ENCODE peak calls at places on chromosomes 16 and 17, in six cellular contexts. D is heart left ventricle, M is right atrium auricular region, V is endothelial cell of umbilical vein, E is A673, X is astrocyte. J is an unnamed sample. For H3K9me3, the result is how much of the 10 kb centered on the place peaks cover.

GRCh38 chr17:81371910-81372760 is 23.1 kb upstream of the BAHCC1 start:
- DNase-seq in E (no peak), V (peak), X (peak), D (peak), M (no peak), J (peak)

GRCh38 chr16:27222499-27223225 is 19.3 kb downstream of the KDM8 start:
- DNase-seq in D (peak), V (no peak), E (no peak), X (peak), M (peak), J (no peak)

GRCh38 chr16:72612271-72612670 is 435.7 kb downstream of the ZFHX3 start:
- DNase-seq in M (no peak), E (peak), X (no peak), D (no peak), V (no peak), J (no peak)

GRCh38 chr17:6915620-6916019 is 80.2 kb upstream of the ALOX12 start:
- DNase-seq in X (no peak), D (no peak), E (no peak), M (no peak), V (no peak), J (no peak)

GRCh38 chr16:46830417-46830901 is 521 bp downstream of the C16orf87 start:
- DNase-seq in X (no peak), E (peak), D (no peak), M (no peak), V (no peak), J (peak)

GRCh38 chr17:8670486-8670885 is 40.0 kb upstream of the MYH10 start:
- DNase-seq in E (no peak), V (no peak), D (no peak), M (no peak), X (peak), J (no peak)

GRCh38 chr16:83561876-83562275 is 245.9 kb upstream of the HSBP1 start:
- DNase-seq in X (peak), M (no peak), V (peak), E (peak), D (no peak), J (no peak)

GRCh38 chr17:41307647-41308046 is 1.5 kb downstream of the KRTAP16-1 start:
- DNase-seq in X (peak), V (no peak), D (peak), E (no peak), M (no peak), J (no peak)

GRCh38 chr17:49013311-49014205 is 16.4 kb downstream of the IGF2BP1 start:
- DNase-seq in E (peak), D (no peak), X (no peak), M (peak), V (no peak), J (no peak)

DNA sequence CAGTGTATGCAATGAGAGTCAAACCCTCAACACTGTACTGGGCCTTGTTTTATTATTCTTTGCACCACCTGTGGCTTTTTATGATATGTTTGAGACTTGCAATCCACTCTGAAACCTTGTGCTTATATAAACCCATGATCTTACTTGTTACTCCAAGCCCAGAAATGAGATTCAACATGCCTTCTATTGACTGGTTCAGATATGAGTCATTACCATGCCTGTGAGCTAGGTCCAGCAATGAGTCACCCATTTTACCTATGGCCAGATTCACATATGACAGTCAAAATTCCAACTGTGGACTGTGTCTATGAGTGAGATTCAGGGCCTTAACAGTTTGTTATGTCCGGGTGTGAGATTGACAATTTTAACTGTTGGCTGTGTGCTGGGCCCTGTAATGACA is 1846.1 kb downstream of the TP53TG3F start:
- DNase-seq in M (no peak), E (no peak), V (no peak), D (no peak), X (no peak), J (no peak)
- H3K9me3 ChIP-seq in M (under half), E (under half), V (under half), D (under half), X (under half), J (under half)

GRCh38 chr16:63943568-63943967 is 1178.3 kb downstream of the CDH11 start:
- DNase-seq in M (no peak), X (no peak), E (no peak), D (no peak), V (no peak), J (no peak)
- H3K9me3 ChIP-seq in M (under half), X (under half), E (under half), D (under half), V (under half), J (under half)

GRCh38 chr16:87534751-87535150 is 41.9 kb upstream of the ZCCHC14 start:
- DNase-seq in D (no peak), M (no peak), X (no peak), V (no peak), E (no peak), J (no peak)
- H3K9me3 ChIP-seq in D (under half), M (under half), X (under half), V (under half), E (under half), J (under half)

GRCh38 chr16:10410469-10410868 is 24.6 kb downstream of the ATF7IP2 start:
- DNase-seq in E (no peak), X (no peak), M (no peak), D (no peak), V (no peak), J (no peak)
- H3K9me3 ChIP-seq in E (under half), X (under half), M (under half), D (half or more), V (under half), J (under half)